ENCODE peak calls at places on chromosomes 11 and 22, in eight cellular contexts. One of them, this sample, is unnamed.

GRCh38 chr22:24466831-24467249 is 28.3 kb upstream of the UPB1 start:
- DNase-seq in psoas muscle: no peak
- DNase-seq in lung: no peak
- DNase-seq in body of pancreas: no peak
- DNase-seq in GM23338: no peak
- DNase-seq in BJ: no peak
- DNase-seq in brain microvascular endothelial cell: peak
- DNase-seq in choroid plexus epithelial cell: peak
- DNase-seq in this sample: no peak

GRCh38 chr22:25495286-25495685 is 69.2 kb upstream of the GRK3 start:
- DNase-seq in psoas muscle: no peak
- DNase-seq in lung: no peak
- DNase-seq in body of pancreas: no peak
- DNase-seq in GM23338: no peak
- DNase-seq in BJ: no peak
- DNase-seq in brain microvascular endothelial cell: no peak
- DNase-seq in choroid plexus epithelial cell: peak
- DNase-seq in this sample: no peak

GRCh38 chr11:49208006-49208721 is at the start of gene FOLH1:
- DNase-seq in psoas muscle: peak
- DNase-seq in lung: peak
- DNase-seq in body of pancreas: peak
- DNase-seq in GM23338: peak
- DNase-seq in BJ: no peak
- DNase-seq in brain microvascular endothelial cell: no peak
- DNase-seq in choroid plexus epithelial cell: no peak
- DNase-seq in this sample: peak

GRCh38 chr22:47409501-47410275 is 647.2 kb downstream of the TBC1D22A start:
- DNase-seq in psoas muscle: no peak
- DNase-seq in lung: no peak
- DNase-seq in body of pancreas: no peak
- DNase-seq in GM23338: no peak
- DNase-seq in BJ: no peak
- DNase-seq in brain microvascular endothelial cell: no peak
- DNase-seq in choroid plexus epithelial cell: no peak
- DNase-seq in this sample: no peak

GRCh38 chr11:18768472-18768901 is 23.1 kb downstream of the PTPN5 start:
- DNase-seq in psoas muscle: no peak
- DNase-seq in lung: no peak
- DNase-seq in body of pancreas: no peak
- DNase-seq in GM23338: no peak
- DNase-seq in BJ: no peak
- DNase-seq in brain microvascular endothelial cell: no peak
- DNase-seq in choroid plexus epithelial cell: no peak
- DNase-seq in this sample: no peak

GRCh38 chr22:50583294-50583865 is 731 bp upstream of the CHKB start:
- DNase-seq in psoas muscle: no peak
- DNase-seq in lung: no peak
- DNase-seq in body of pancreas: no peak
- DNase-seq in GM23338: peak
- DNase-seq in BJ: no peak
- DNase-seq in brain microvascular endothelial cell: no peak
- DNase-seq in choroid plexus epithelial cell: no peak
- DNase-seq in this sample: no peak

GRCh38 chr11:96055706-96056387 is 131.9 kb upstream of the MTMR2 start:
- DNase-seq in psoas muscle: no peak
- DNase-seq in lung: no peak
- DNase-seq in body of pancreas: no peak
- DNase-seq in GM23338: no peak
- DNase-seq in BJ: no peak
- DNase-seq in brain microvascular endothelial cell: peak
- DNase-seq in choroid plexus epithelial cell: peak
- DNase-seq in this sample: no peak

GRCh38 chr11:19868281-19868821 is 155.7 kb downstream of the NAV2 start:
- DNase-seq in psoas muscle: peak
- DNase-seq in lung: peak
- DNase-seq in body of pancreas: no peak
- DNase-seq in GM23338: peak
- DNase-seq in BJ: peak
- DNase-seq in brain microvascular endothelial cell: peak
- DNase-seq in choroid plexus epithelial cell: peak
- DNase-seq in this sample: peak

DNA sequence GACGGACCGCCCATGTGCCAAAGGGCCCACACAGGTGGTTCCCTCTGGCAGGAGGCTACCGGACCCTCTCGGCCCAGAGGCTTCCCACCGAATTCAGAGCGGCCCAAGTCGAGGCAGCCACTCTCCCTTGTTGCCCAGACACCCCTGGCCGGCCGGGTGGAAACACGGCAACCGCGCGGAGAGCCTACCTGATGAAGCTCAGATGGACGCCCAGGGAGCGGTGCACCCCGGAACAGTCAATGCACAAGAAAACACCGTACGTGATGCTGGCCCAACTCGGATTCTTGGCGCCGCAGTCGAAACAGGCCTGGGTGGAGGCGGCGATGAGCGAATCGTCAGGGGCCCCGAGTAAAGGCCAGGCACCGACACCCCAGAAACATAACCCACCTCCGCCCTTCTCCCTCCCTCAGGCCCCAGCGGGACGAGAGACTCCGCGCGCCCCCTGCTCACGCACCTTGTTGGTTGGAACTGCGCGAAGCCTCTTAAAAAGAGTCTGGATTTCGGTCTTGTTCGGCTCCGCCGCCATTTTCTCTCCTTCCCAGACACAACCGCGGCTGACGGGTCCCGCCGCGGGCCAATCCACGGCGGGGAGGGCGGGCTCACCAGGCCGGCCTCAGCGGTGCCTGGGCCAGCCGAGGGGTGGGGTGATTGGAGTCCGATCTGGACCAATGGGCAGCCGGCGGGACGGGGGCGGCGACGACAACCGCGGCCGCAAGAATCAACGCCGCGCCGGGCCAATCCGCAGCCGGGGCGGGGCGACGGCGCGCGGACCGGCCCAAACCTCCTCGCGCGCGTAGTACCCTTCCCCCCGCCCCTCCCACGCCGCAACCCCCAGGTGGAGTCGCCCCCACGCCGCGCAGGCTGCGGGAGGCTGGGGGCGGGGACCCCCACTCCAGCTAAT is at the start of gene ARFGAP2:
- DNase-seq in psoas muscle: peak
- DNase-seq in lung: peak
- DNase-seq in body of pancreas: peak
- DNase-seq in GM23338: peak
- DNase-seq in BJ: peak
- DNase-seq in brain microvascular endothelial cell: peak
- DNase-seq in choroid plexus epithelial cell: peak
- DNase-seq in this sample: peak
- TF ChIP-seq CTCF in psoas muscle: no peak
- TF ChIP-seq CTCF in lung: no peak
- TF ChIP-seq CTCF in body of pancreas: no peak
- TF ChIP-seq CTCF in GM23338: no peak
- TF ChIP-seq CTCF in BJ: no peak
- TF ChIP-seq CTCF in brain microvascular endothelial cell: no peak
- TF ChIP-seq CTCF in choroid plexus epithelial cell: no peak
- TF ChIP-seq CTCF in this sample: no peak

GRCh38 chr22:46090631-46091201 is 59.6 kb upstream of the PPARA start:
- DNase-seq in psoas muscle: peak
- DNase-seq in lung: no peak
- DNase-seq in body of pancreas: peak
- DNase-seq in GM23338: no peak
- DNase-seq in BJ: no peak
- DNase-seq in brain microvascular endothelial cell: no peak
- DNase-seq in choroid plexus epithelial cell: no peak
- DNase-seq in this sample: peak

GRCh38 chr22:46091277-46091977 is 58.9 kb upstream of the PPARA start:
- DNase-seq in psoas muscle: peak
- DNase-seq in lung: no peak
- DNase-seq in body of pancreas: peak
- DNase-seq in GM23338: no peak
- DNase-seq in BJ: no peak
- DNase-seq in brain microvascular endothelial cell: no peak
- DNase-seq in choroid plexus epithelial cell: no peak
- DNase-seq in this sample: no peak

GRCh38 chr22:46088541-46089311 is 61.6 kb upstream of the PPARA start:
- DNase-seq in psoas muscle: peak
- DNase-seq in lung: no peak
- DNase-seq in body of pancreas: peak
- DNase-seq in GM23338: no peak
- DNase-seq in BJ: no peak
- DNase-seq in brain microvascular endothelial cell: peak
- DNase-seq in choroid plexus epithelial cell: peak
- DNase-seq in this sample: peak

GRCh38 chr22:46089426-46090041 is 60.8 kb upstream of the PPARA start:
- DNase-seq in psoas muscle: peak
- DNase-seq in lung: no peak
- DNase-seq in body of pancreas: peak
- DNase-seq in GM23338: no peak
- DNase-seq in BJ: no peak
- DNase-seq in brain microvascular endothelial cell: no peak
- DNase-seq in choroid plexus epithelial cell: no peak
- DNase-seq in this sample: peak

DNA sequence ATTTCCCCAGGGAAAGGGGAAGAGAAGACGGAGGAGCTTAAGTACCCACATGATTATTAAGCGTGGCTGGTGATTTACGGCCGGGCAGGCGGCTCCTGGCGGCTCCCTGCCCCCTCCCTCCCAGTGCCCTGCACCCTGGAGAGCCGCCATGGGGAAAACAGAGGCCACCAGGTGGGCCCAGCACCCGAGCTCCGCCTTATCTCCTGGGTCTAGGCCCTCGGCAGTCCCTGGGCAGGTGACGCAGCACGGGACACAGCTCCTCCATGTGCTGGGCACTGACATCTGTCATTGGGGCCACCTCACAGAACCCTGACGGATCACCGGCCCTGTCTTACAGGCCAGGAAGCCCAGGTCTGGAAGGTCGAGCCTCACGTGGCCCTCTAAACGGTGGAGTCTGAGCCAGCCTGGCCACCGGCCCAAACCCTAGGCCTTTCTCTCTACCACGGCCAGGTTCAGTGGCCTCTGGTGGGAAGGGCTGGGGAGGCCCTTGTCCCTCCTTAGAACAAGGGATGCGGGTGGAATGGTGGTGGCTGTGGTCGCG is 60.2 kb upstream of the PPARA start:
- DNase-seq in psoas muscle: peak
- DNase-seq in lung: no peak
- DNase-seq in body of pancreas: peak
- DNase-seq in GM23338: no peak
- DNase-seq in BJ: no peak
- DNase-seq in brain microvascular endothelial cell: no peak
- DNase-seq in choroid plexus epithelial cell: no peak
- DNase-seq in this sample: peak
- H3K4me3 ChIP-seq in psoas muscle: peak
- H3K4me3 ChIP-seq in lung: no peak
- H3K4me3 ChIP-seq in body of pancreas: no peak
- H3K4me3 ChIP-seq in GM23338: no peak
- H3K4me3 ChIP-seq in BJ: no peak
- H3K4me3 ChIP-seq in brain microvascular endothelial cell: no peak
- H3K4me3 ChIP-seq in choroid plexus epithelial cell: no peak
- H3K4me3 ChIP-seq in this sample: peak

GRCh38 chr11:77100166-77101042 is 2.2 kb upstream of the OMP start:
- DNase-seq in psoas muscle: peak
- DNase-seq in lung: no peak
- DNase-seq in body of pancreas: no peak
- DNase-seq in GM23338: no peak
- DNase-seq in BJ: no peak
- DNase-seq in brain microvascular endothelial cell: no peak
- DNase-seq in choroid plexus epithelial cell: no peak
- DNase-seq in this sample: peak

GRCh38 chr11:77104727-77105126 is 2.1 kb downstream of the OMP start:
- DNase-seq in psoas muscle: no peak
- DNase-seq in lung: no peak
- DNase-seq in body of pancreas: no peak
- DNase-seq in GM23338: no peak
- DNase-seq in BJ: no peak
- DNase-seq in brain microvascular endothelial cell: no peak
- DNase-seq in choroid plexus epithelial cell: peak
- DNase-seq in this sample: no peak

GRCh38 chr11:77102246-77103210 is at the start of gene OMP:
- DNase-seq in psoas muscle: peak
- DNase-seq in lung: no peak
- DNase-seq in body of pancreas: no peak
- DNase-seq in GM23338: no peak
- DNase-seq in BJ: no peak
- DNase-seq in brain microvascular endothelial cell: no peak
- DNase-seq in choroid plexus epithelial cell: no peak
- DNase-seq in this sample: no peak

GRCh38 chr11:77103319-77103718 is 679 bp downstream of the OMP start:
- DNase-seq in psoas muscle: no peak
- DNase-seq in lung: no peak
- DNase-seq in body of pancreas: no peak
- DNase-seq in GM23338: no peak
- DNase-seq in BJ: no peak
- DNase-seq in brain microvascular endothelial cell: no peak
- DNase-seq in choroid plexus epithelial cell: no peak
- DNase-seq in this sample: no peak

DNA sequence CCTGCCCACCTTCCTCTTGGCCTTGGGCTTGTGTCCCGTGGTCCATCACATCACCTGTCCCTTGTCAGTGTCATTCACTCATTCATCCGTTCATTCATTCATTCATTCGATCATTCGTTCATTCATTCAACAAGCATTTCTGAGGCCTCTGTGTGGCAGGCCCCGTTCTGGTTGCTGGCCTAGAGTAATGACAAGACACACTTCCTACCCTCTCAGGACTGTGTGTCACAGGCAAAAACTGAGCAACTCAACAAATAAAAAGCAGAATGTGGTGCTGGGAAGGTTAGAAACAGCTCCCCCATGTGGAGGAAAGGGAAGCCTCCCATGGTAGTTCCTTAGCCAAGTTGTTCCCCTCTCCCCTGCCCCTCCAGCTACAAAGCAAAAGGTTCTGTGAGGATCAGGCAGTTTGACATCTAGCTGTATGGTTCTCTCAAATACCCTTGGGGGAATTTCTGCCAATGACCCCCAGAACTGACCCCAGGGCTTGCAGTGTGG is 1.6 kb upstream of the OMP start:
- DNase-seq in psoas muscle: peak
- DNase-seq in lung: no peak
- DNase-seq in body of pancreas: no peak
- DNase-seq in GM23338: peak
- DNase-seq in BJ: no peak
- DNase-seq in brain microvascular endothelial cell: no peak
- DNase-seq in choroid plexus epithelial cell: peak
- DNase-seq in this sample: no peak
- TF ChIP-seq CTCF in psoas muscle: peak
- TF ChIP-seq CTCF in lung: no peak
- TF ChIP-seq CTCF in body of pancreas: peak
- TF ChIP-seq CTCF in GM23338: peak
- TF ChIP-seq CTCF in BJ: peak
- TF ChIP-seq CTCF in brain microvascular endothelial cell: peak
- TF ChIP-seq CTCF in choroid plexus epithelial cell: peak
- TF ChIP-seq CTCF in this sample: no peak

GRCh38 chr22:49464024-49464423 is 363.6 kb downstream of the BRD1 start:
- DNase-seq in psoas muscle: no peak
- DNase-seq in lung: no peak
- DNase-seq in body of pancreas: no peak
- DNase-seq in GM23338: no peak
- DNase-seq in BJ: no peak
- DNase-seq in brain microvascular endothelial cell: no peak
- DNase-seq in choroid plexus epithelial cell: no peak
- DNase-seq in this sample: no peak

GRCh38 chr22:49469896-49470740 is 357.6 kb downstream of the BRD1 start:
- DNase-seq in psoas muscle: no peak
- DNase-seq in lung: no peak
- DNase-seq in body of pancreas: no peak
- DNase-seq in GM23338: peak
- DNase-seq in BJ: no peak
- DNase-seq in brain microvascular endothelial cell: no peak
- DNase-seq in choroid plexus epithelial cell: no peak
- DNase-seq in this sample: no peak

GRCh38 chr22:49462795-49463194 is 364.9 kb downstream of the BRD1 start:
- DNase-seq in psoas muscle: no peak
- DNase-seq in lung: no peak
- DNase-seq in body of pancreas: no peak
- DNase-seq in GM23338: no peak
- DNase-seq in BJ: no peak
- DNase-seq in brain microvascular endothelial cell: no peak
- DNase-seq in choroid plexus epithelial cell: no peak
- DNase-seq in this sample: no peak

GRCh38 chr22:49470741-49471134 is 356.9 kb downstream of the BRD1 start:
- DNase-seq in psoas muscle: no peak
- DNase-seq in lung: no peak
- DNase-seq in body of pancreas: no peak
- DNase-seq in GM23338: no peak
- DNase-seq in BJ: no peak
- DNase-seq in brain microvascular endothelial cell: no peak
- DNase-seq in choroid plexus epithelial cell: no peak
- DNase-seq in this sample: no peak

GRCh38 chr22:49466926-49467590 is 360.6 kb downstream of the BRD1 start:
- DNase-seq in psoas muscle: no peak
- DNase-seq in lung: no peak
- DNase-seq in body of pancreas: no peak
- DNase-seq in GM23338: no peak
- DNase-seq in BJ: no peak
- DNase-seq in brain microvascular endothelial cell: no peak
- DNase-seq in choroid plexus epithelial cell: no peak
- DNase-seq in this sample: no peak
- H3K4me3 ChIP-seq in psoas muscle: no peak
- H3K4me3 ChIP-seq in lung: no peak
- H3K4me3 ChIP-seq in body of pancreas: no peak
- H3K4me3 ChIP-seq in GM23338: no peak
- H3K4me3 ChIP-seq in BJ: no peak
- H3K4me3 ChIP-seq in brain microvascular endothelial cell: no peak
- H3K4me3 ChIP-seq in choroid plexus epithelial cell: no peak
- H3K4me3 ChIP-seq in this sample: no peak